ENCODE peak calls at places on chromosomes 3 and 15, in four cellular contexts. X, S, G and U are unnamed samples.

GRCh38 chr15:69976366-69976994 is 121.2 kb downstream of the TLE3 start:
- DNase-seq in S (no peak), X (no peak), G (no peak), U (no peak)

GRCh38 chr15:37765809-37766208 is 168.6 kb upstream of the TMCO5A start:
- DNase-seq in X (no peak), S (no peak), G (no peak), U (no peak)

GRCh38 chr3:73319179-73319769 is 257.8 kb downstream of the EBLN2 start:
- DNase-seq in X (no peak), S (no peak), G (no peak), U (no peak)

GRCh38 chr15:79004336-79004735 is 59.5 kb upstream of the CTSH start:
- DNase-seq in G (no peak), S (no peak), X (no peak), U (no peak)

GRCh38 chr3:127718916-127719290 is 46.2 kb downstream of the ABTB1 start:
- DNase-seq in X (no peak), S (no peak), G (no peak), U (no peak)

GRCh38 chr15:69499521-69500201 is 47.0 kb downstream of the RPLP1 start:
- DNase-seq in G (no peak), S (no peak), X (no peak), U (no peak)

GRCh38 chr15:62641782-62642181 is 400.8 kb upstream of the TPM1 start:
- DNase-seq in S (no peak), X (no peak), G (no peak), U (no peak)

GRCh38 chr3:45881031-45882022 is 5.0 kb upstream of the CCR9 start:
- DNase-seq in X (no peak), G (no peak), S (no peak), U (no peak)

GRCh38 chr3:149449799-149450198 is 24.7 kb upstream of the TM4SF4 start:
- DNase-seq in X (no peak), S (no peak), G (no peak), U (no peak)

GRCh38 chr3:66469220-66469640 is 31.6 kb downstream of the LRIG1 start:
- DNase-seq in G (no peak), X (no peak), S (no peak), U (no peak)

GRCh38 chr15:51938286-51938685 is 33.3 kb downstream of the LEO1 start:
- DNase-seq in X (no peak), S (no peak), G (no peak), U (no peak)

GRCh38 chr3:12677616-12678015 is 13.7 kb upstream of the RAF1 start:
- DNase-seq in X (no peak), G (no peak), S (no peak), U (no peak)

GRCh38 chr3:24344784-24345439 is 149.7 kb downstream of the THRB start:
- DNase-seq in G (no peak), X (no peak), S (no peak), U (no peak)

GRCh38 chr3:30129765-30130164 is 476.6 kb upstream of the TGFBR2 start:
- DNase-seq in S (no peak), X (no peak), G (no peak), U (no peak)

GRCh38 chr3:143763568-143764162 is 84.6 kb downstream of the SLC9A9 start:
- DNase-seq in X (no peak), S (no peak), G (no peak), U (no peak)

GRCh38 chr3:149494022-149494758 is 19.7 kb downstream of the TM4SF4 start:
- DNase-seq in G (peak; percentile 53), S (peak; percentile 46), X (no peak), U (peak; percentile 77)

GRCh38 chr15:70329179-70329578 is 231.5 kb upstream of the TLE3 start:
- DNase-seq in G (no peak), X (no peak), S (no peak), U (no peak)

GRCh38 chr15:73677146-73677607 is 7.0 kb upstream of the CD276 start:
- DNase-seq in X (no peak), S (peak; percentile 46), G (peak; percentile 60), U (peak; percentile 77)

GRCh38 chr3:24017305-24017704 is 72.2 kb downstream of the NR1D2 start:
- DNase-seq in S (no peak), X (no peak), G (no peak), U (no peak)

GRCh38 chr15:99426431-99427105 is 139.2 kb upstream of the MEF2A start:
- DNase-seq in X (no peak), G (no peak), S (no peak), U (no peak)

GRCh38 chr3:133444071-133444774 is 44.4 kb downstream of the BFSP2 start:
- DNase-seq in G (no peak), X (no peak), S (peak; percentile 67), U (peak; percentile 51)

GRCh38 chr3:21392521-21392920 is 358.5 kb downstream of the ZNF385D start:
- DNase-seq in S (no peak), G (no peak), X (no peak), U (no peak)

GRCh38 chr3:146350852-146351251 is 99.9 kb upstream of the PLSCR4 start:
- DNase-seq in G (no peak), S (no peak), X (no peak), U (no peak)

GRCh38 chr3:8712045-8712870 is 21.3 kb upstream of the CAV3 start:
- DNase-seq in S (no peak), X (no peak), G (no peak), U (no peak)

GRCh38 chr3:36764704-36765038 is 318 bp upstream of the DCLK3 start:
- DNase-seq in X (no peak), G (no peak), S (no peak), U (no peak)

GRCh38 chr15:37771462-37771861 is 163.0 kb upstream of the TMCO5A start:
- DNase-seq in X (no peak), S (no peak), G (no peak), U (no peak)

GRCh38 chr3:58474348-58474911 is 17.5 kb upstream of the KCTD6 start:
- DNase-seq in G (no peak), S (no peak), X (no peak), U (no peak)

GRCh38 chr15:49041406-49041805 is 4.8 kb downstream of the SECISBP2L start:
- DNase-seq in S (no peak), X (no peak), G (no peak), U (no peak)

GRCh38 chr15:81274255-81274654 is 49.7 kb downstream of the STARD5 start:
- DNase-seq in S (no peak), G (no peak), X (no peak), U (no peak)

GRCh38 chr3:167885277-167885676 is 149.8 kb downstream of the SERPINI1 start:
- DNase-seq in G (no peak), S (no peak), X (no peak), U (no peak)

GRCh38 chr3:169886671-169887070 is 16.9 kb upstream of the LRRC31 start:
- DNase-seq in X (no peak), G (peak; percentile 11), S (no peak), U (peak; percentile 88)

DNA sequence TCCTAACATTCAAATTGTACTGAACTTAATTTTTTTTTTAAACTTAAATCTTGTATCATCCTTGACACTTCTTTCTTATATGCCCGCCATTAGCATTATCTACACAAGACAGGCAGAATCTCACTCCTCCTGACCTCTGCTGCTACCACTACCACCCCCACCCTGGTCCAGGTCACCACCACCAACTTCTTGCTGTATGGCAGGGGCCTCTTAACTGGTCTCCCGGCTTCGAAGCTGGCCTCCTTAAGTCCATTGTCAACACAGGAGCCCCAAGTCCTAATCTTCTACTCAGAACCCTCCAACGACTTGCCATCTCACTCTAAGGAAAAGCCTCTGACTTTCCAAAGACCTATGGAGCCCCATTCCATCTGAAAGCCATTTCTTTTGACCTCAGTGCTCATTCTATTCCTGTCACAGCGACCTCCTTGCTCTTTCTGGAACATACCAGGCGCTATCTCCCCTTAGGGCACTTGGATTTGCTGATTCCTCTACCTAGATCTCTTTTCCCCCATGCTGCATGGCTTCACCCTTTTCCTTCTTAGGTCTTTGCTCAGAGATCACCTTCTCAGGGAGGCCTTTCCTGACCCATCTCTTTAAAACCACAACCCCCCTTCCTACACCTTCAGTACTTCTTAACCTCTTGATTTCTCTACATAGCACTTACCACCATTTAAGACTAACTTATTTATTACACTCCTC is 2.6 kb downstream of the PRC1 start:
- DNase-seq in S (no peak), G (no peak), X (no peak), U (no peak)
- H3K27ac ChIP-seq in S (peak overlapping the region; percentile 95), G (no peak overlapping the region), X (no peak overlapping the region), U (no peak overlapping the region)

GRCh38 chr3:177356113-177356512 is 158.8 kb upstream of the TBL1XR1 start:
- DNase-seq in X (no peak), G (no peak), S (no peak), U (no peak)

GRCh38 chr3:177359601-177360357 is 162.5 kb upstream of the TBL1XR1 start:
- DNase-seq in S (peak; percentile 89), G (peak; percentile 92), X (peak; percentile 98), U (peak; percentile 96)

GRCh38 chr3:177358968-177359600 is 161.8 kb upstream of the TBL1XR1 start:
- DNase-seq in S (peak; percentile 24), G (peak; percentile 47), X (peak; percentile 83), U (peak; percentile 41)

GRCh38 chr3:177358085-177358967 is 161.0 kb upstream of the TBL1XR1 start:
- DNase-seq in S (peak; percentile 85), X (no peak), G (peak; percentile 54), U (peak; percentile 56)

GRCh38 chr3:177357352-177358084 is 160.2 kb upstream of the TBL1XR1 start:
- DNase-seq in X (no peak), S (peak; percentile 45), G (peak; percentile 38), U (peak; percentile 62)
- TF ChIP-seq CTCF in X (no peak), S (no peak), G (peak; percentile 18), U (no peak)

DNA sequence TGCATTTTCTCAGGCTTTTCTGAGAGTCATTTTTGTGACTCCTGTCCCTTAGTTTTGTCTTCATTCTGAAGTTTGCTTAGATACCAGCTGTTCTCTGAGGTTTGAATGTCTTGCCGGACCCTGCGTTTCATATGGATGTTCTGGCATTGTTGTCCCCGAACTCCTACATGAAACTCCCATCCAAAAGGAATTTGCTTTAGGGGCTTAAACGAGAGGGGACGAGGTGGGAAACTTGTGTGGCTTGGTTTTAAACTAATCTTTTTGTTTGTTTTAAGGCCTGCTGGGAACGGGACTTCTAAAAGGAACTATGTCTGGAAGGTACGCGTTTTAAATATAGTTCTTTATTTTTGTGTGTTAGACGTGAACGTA is 655 bp downstream of the RPL35A start:
- DNase-seq in G (no peak), S (no peak), X (no peak), U (no peak)
- TF ChIP-seq POLR2AphosphoS5 in G (no peak), S (no peak), X (no peak), U (no peak)

GRCh38 chr3:43177092-43177491 is 71.2 kb upstream of the POMGNT2 start:
- DNase-seq in G (no peak), X (no peak), S (no peak), U (no peak)
- H3K27ac ChIP-seq in G (no peak overlapping the region), X (peak overlapping the region; percentile 76), S (no peak overlapping the region), U (no peak overlapping the region)

GRCh38 chr15:65901836-65902235 is 32.5 kb downstream of the RAB11A start:
- DNase-seq in G (no peak), S (no peak), X (no peak), U (no peak)
- TF ChIP-seq CTCF in G (no peak), S (no peak), X (no peak), U (no peak)